ENCODE peak calls at places on chromosomes 16 and 17, in seven cellular contexts. A is mucosa of descending colon, M is AG09319, P is NCI-H510A, U is naive B cell, B is midbrain, R is SJSA1. L is an unnamed sample.

GRCh38 chr16:31385680-31386079 is 7.5 kb upstream of the ITGAD start:
- DNase-seq in R (no peak), U (no peak), M (no peak), B (no peak), P (no peak), A (no peak), L (no peak)

GRCh38 chr17:58232707-58233156 is 5.7 kb upstream of the LPO start:
- DNase-seq in P (no peak), R (no peak), U (no peak), M (no peak), A (no peak), B (no peak), L (peak; percentile 29)

GRCh38 chr17:14396542-14396941 is 95.7 kb downstream of the HS3ST3B1 start:
- DNase-seq in A (no peak), B (no peak), M (no peak), P (no peak), R (no peak), U (no peak), L (no peak)

GRCh38 chr16:53945996-53946395 is 242.0 kb downstream of the FTO start:
- DNase-seq in B (peak; percentile 16), P (no peak), U (no peak), A (no peak), M (peak; percentile 31), R (no peak), L (no peak)

GRCh38 chr17:50638572-50638850 is 3.8 kb downstream of the ABCC3 start:
- DNase-seq in R (peak; percentile 90), P (no peak), U (no peak), M (no peak), A (peak; percentile 29), B (no peak), L (no peak)

GRCh38 chr16:54932737-54933254 is 2.1 kb downstream of the IRX5 start:
- DNase-seq in B (no peak), M (no peak), P (no peak), U (no peak), R (no peak), A (no peak), L (no peak)

GRCh38 chr17:50634915-50635719 is 436 bp downstream of the ABCC3 start:
- DNase-seq in R (no peak), A (peak; percentile 67), M (no peak), B (no peak), P (no peak), U (no peak), L (no peak)

GRCh38 chr17:74369221-74369620 is 1.9 kb downstream of the GPR142 start:
- DNase-seq in P (peak; percentile 79), M (no peak), A (peak; percentile 66), R (no peak), U (no peak), B (no peak), L (no peak)

L was measured in activated B cell treated with CpG ODN at 0.5 μM for 24 hours.